ENCODE peak calls at places on chromosome 13, in five cellular contexts. O is A549, L is endothelial cell, Q is neural crest cell, R is tibial nerve. G is an unnamed sample.

GRCh38 chr13:76903544-76904162 is 17.4 kb upstream of the KCTD12 start:
- DNase-seq in Q (peak), L (peak), O (peak), R (peak), G (peak)

GRCh38 chr13:97459215-97459772 is 25.3 kb downstream of the RAP2A start:
- DNase-seq in O (no peak), Q (no peak), L (no peak), R (no peak), G (no peak)

GRCh38 chr13:43751624-43752023 is 35.1 kb downstream of the ENOX1 start:
- DNase-seq in L (no peak), O (no peak), Q (no peak), R (no peak), G (no peak)

GRCh38 chr13:33229446-33230177 is 55.9 kb downstream of the STARD13 start:
- DNase-seq in O (no peak), Q (peak), R (peak), L (no peak), G (no peak)

GRCh38 chr13:94825507-94825906 is 113.2 kb upstream of the SOX21 start:
- DNase-seq in O (no peak), R (peak), L (no peak), Q (peak), G (peak)

GRCh38 chr13:66578305-66578704 is 651.8 kb downstream of the PCDH9 start:
- DNase-seq in R (no peak), L (no peak), Q (no peak), O (no peak), G (no peak)

GRCh38 chr13:98026457-98026857 is 73.0 kb downstream of the IPO5 start:
- DNase-seq in R (no peak), O (peak), Q (peak), L (no peak), G (no peak)

GRCh38 chr13:28100149-28101121 is at the start of gene FLT3:
- DNase-seq in L (peak), O (peak), R (no peak), Q (peak), G (peak)

GRCh38 chr13:28401303-28402056 is 93.4 kb downstream of the FLT1 start:
- DNase-seq in Q (no peak), O (no peak), L (no peak), R (no peak), G (no peak)

GRCh38 chr13:50892162-50892944 is 17.2 kb upstream of the RNASEH2B start:
- DNase-seq in L (no peak), Q (no peak), O (no peak), R (no peak), G (no peak)

GRCh38 chr13:45335397-45336024 is 5.5 kb downstream of the TPT1 start:
- DNase-seq in O (no peak), R (no peak), L (no peak), Q (no peak), G (no peak)

GRCh38 chr13:106917024-106917491 is 349.1 kb upstream of the ARGLU1 start:
- DNase-seq in R (no peak), Q (no peak), O (no peak), L (peak), G (no peak)

GRCh38 chr13:113638806-113639205 is 19.2 kb downstream of the ATP4B start:
- DNase-seq in O (no peak), R (no peak), Q (no peak), L (no peak), G (no peak)

GRCh38 chr13:112066624-112067004 is 335 bp upstream of the SOX1 start:
- DNase-seq in L (peak), Q (peak), O (no peak), R (no peak), G (no peak)

GRCh38 chr13:47066261-47066660 is 169.4 kb upstream of the HTR2A start:
- DNase-seq in R (no peak), O (no peak), Q (no peak), L (no peak), G (no peak)

GRCh38 chr13:31947105-31947504 is 84.5 kb upstream of the FRY start:
- DNase-seq in L (no peak), O (no peak), Q (no peak), R (no peak), G (no peak)

GRCh38 chr13:36438594-36439483 is 6.5 kb downstream of the CCNA1 start:
- DNase-seq in O (no peak), R (no peak), L (no peak), Q (no peak), G (no peak)

GRCh38 chr13:109036091-109036490 is 406.7 kb downstream of the MYO16 start:
- DNase-seq in L (no peak), R (peak), O (no peak), Q (no peak), G (no peak)

GRCh38 chr13:113275387-113275786 is 21.7 kb upstream of the LAMP1 start:
- DNase-seq in L (peak), R (no peak), O (peak), Q (peak), G (no peak)

GRCh38 chr13:113009743-113010509 is 40.9 kb downstream of the MCF2L start:
- DNase-seq in L (no peak), R (no peak), Q (no peak), O (no peak), G (no peak)

GRCh38 chr13:45737571-45738002 is 35.5 kb downstream of the CBY2 start:
- DNase-seq in Q (no peak), O (peak), L (no peak), R (no peak), G (no peak)

GRCh38 chr13:31927219-31927653 is 104.3 kb upstream of the FRY start:
- DNase-seq in L (no peak), Q (no peak), R (no peak), O (no peak), G (no peak)

GRCh38 chr13:97851269-97851668 is 102.2 kb upstream of the IPO5 start:
- DNase-seq in L (no peak), Q (no peak), O (peak), R (no peak), G (no peak)

GRCh38 chr13:110233181-110233641 is 73.7 kb downstream of the COL4A1 start:
- DNase-seq in O (no peak), R (peak), L (no peak), Q (no peak), G (no peak)

GRCh38 chr13:40503966-40504591 is 162.4 kb downstream of the FOXO1 start:
- DNase-seq in R (no peak), Q (no peak), O (peak), L (no peak), G (no peak)

GRCh38 chr13:95724252-95724651 is 47.3 kb downstream of the DNAJC3 start:
- DNase-seq in O (no peak), Q (no peak), L (no peak), R (no peak), G (no peak)

GRCh38 chr13:34971473-34971872 is 29.4 kb downstream of the NBEA start:
- DNase-seq in O (no peak), L (no peak), R (no peak), Q (no peak), G (no peak)

GRCh38 chr13:98315466-98315865 is 138.4 kb upstream of the RNF113B start:
- DNase-seq in O (no peak), Q (no peak), L (peak), R (no peak), G (no peak)

GRCh38 chr13:111532111-111532510 is 211.7 kb downstream of the TEX29 start:
- DNase-seq in R (no peak), L (no peak), O (no peak), Q (no peak), G (no peak)

GRCh38 chr13:66586489-66586888 is 643.6 kb downstream of the PCDH9 start:
- DNase-seq in L (no peak), O (no peak), Q (no peak), R (no peak), G (no peak)

GRCh38 chr13:33610471-33611015 is 207.4 kb upstream of the RFC3 start:
- DNase-seq in R (no peak), O (peak), Q (peak), L (no peak), G (no peak)

GRCh38 chr13:114121496-114122466 is 10.6 kb downstream of the RASA3 start:
- DNase-seq in O (no peak), Q (peak), L (no peak), R (no peak), G (no peak)

GRCh38 chr13:40318366-40318765 is 348.1 kb downstream of the FOXO1 start:
- DNase-seq in O (no peak), R (no peak), L (no peak), Q (no peak), G (peak)

GRCh38 chr13:111411186-111411858 is 90.9 kb downstream of the TEX29 start:
- DNase-seq in L (no peak), R (no peak), Q (no peak), O (no peak), G (no peak)

GRCh38 chr13:23516706-23517105 is 53.5 kb upstream of the TNFRSF19 start:
- DNase-seq in Q (no peak), R (no peak), L (no peak), O (no peak), G (no peak)

GRCh38 chr13:23514076-23514475 is 56.1 kb upstream of the TNFRSF19 start:
- DNase-seq in O (no peak), L (no peak), R (no peak), Q (no peak), G (no peak)

GRCh38 chr13:23515116-23515515 is 55.1 kb upstream of the TNFRSF19 start:
- DNase-seq in R (no peak), Q (no peak), L (no peak), O (no peak), G (no peak)

GRCh38 chr13:23518231-23518630 is 52.0 kb upstream of the TNFRSF19 start:
- DNase-seq in R (no peak), L (no peak), O (no peak), Q (no peak), G (no peak)

GRCh38 chr13:23516190-23516589 is 54.0 kb upstream of the TNFRSF19 start:
- DNase-seq in L (no peak), Q (no peak), O (no peak), R (no peak), G (no peak)
- TF ChIP-seq CTCF in L (no peak), Q (no peak), O (no peak), R (no peak), G (no peak)

GRCh38 chr13:29830000-29830399 is 20.4 kb downstream of the UBL3 start:
- DNase-seq in R (no peak), Q (no peak), O (no peak), L (no peak), G (no peak)
- TF ChIP-seq CTCF in R (no peak), Q (no peak), O (no peak), L (no peak), G (no peak)

DNA sequence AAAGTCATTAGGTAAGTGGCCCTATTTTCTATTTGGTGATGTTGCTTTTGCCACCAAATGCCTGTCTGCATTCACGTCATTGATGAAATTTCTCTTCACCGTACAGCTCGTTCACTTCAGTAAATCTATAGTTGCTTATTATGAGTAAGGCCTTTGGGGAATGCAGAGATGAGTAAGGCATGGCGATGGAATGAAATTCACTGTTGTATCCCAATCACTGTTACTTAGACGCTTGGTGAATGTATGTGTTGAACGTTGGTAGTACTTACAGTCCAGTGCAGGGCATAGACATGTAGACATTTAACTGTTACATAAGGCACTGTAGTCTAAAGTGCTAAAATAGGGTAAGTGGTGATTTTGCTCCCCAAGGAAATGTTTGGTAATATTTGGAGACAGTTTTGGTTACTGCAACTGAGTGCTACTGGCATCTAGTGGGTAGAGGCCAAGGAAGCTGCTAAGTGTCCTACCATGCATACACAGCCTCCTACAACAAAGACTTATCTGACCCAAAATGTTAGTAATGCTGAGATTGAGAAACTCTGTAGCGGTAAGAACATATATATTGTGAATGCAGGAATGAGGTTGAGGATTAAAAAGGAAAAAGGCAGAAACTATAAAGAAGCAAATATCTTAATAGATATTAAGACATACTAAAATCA is 5.8 kb downstream of the AKAP11 start:
- DNase-seq in L (no peak), O (no peak), Q (no peak), R (no peak), G (no peak)
- TF ChIP-seq CTCF in L (no peak), O (no peak), Q (no peak), R (no peak), G (no peak)

DNA sequence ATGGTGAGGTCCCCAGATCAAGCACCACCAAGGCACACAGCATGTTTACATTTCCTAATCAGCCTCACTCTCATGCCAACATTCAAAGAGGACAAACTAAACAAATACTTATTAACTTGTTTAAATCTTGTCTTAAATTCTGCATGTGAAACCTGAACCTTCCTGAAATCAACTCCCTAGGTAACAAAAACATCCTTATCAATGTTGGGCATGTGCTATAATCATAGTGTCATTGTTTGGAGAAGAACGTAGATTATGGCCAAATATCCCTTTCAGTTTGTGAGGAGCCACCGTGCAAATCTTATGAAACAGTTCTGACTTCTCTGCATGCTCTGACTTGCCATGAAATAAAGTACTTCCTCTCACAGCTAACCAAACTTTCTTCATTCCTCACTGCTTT is 123.8 kb downstream of the NDFIP2 start:
- DNase-seq in R (no peak), O (no peak), L (no peak), Q (no peak), G (no peak)
- TF ChIP-seq CTCF in R (no peak), O (no peak), L (no peak), Q (no peak), G (no peak)

DNA sequence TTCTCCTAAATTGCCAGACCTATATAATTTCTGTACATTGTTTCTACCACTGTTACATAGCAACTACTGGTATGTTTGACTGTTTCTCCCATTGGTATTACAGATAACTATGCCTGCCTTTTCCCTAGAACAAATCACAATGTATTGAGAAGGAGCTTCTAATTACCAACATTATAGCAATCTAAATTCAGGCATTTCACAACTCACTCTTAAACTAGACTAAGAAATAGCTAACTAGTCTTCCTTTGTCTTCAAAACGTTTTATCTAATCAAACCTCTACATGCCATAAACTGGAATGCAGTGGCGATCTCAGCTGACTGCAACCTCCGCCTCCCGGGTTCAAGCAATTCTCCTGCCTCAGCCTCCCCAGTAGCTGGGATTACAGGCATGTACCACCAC is 18.2 kb downstream of the RBM26 start:
- DNase-seq in O (no peak), R (no peak), Q (no peak), L (no peak), G (no peak)
- TF ChIP-seq CTCF in O (no peak), R (no peak), Q (no peak), L (no peak), G (no peak)

GRCh38 chr13:87999141-87999765 is 328.1 kb downstream of the SLITRK5 start:
- DNase-seq in R (no peak), Q (no peak), L (no peak), O (no peak), G (no peak)

GRCh38 chr13:87999791-88000190 is 328.6 kb downstream of the SLITRK5 start:
- DNase-seq in L (no peak), O (no peak), Q (no peak), R (no peak), G (no peak)

GRCh38 chr13:88000239-88000638 is 329.1 kb downstream of the SLITRK5 start:
- DNase-seq in Q (no peak), O (no peak), L (no peak), R (no peak), G (no peak)

GRCh38 chr13:88000787-88001186 is 329.6 kb downstream of the SLITRK5 start:
- DNase-seq in Q (no peak), L (no peak), R (no peak), O (no peak), G (no peak)

GRCh38 chr13:88005188-88005587 is 334.0 kb downstream of the SLITRK5 start:
- DNase-seq in R (no peak), O (no peak), Q (no peak), L (no peak), G (no peak)
- TF ChIP-seq CTCF in R (no peak), O (no peak), Q (no peak), L (no peak), G (no peak)

GRCh38 chr13:85798999-85799646 is at the start of gene SLITRK6:
- DNase-seq in L (peak), O (peak), Q (no peak), R (no peak), G (no peak)
- TF ChIP-seq CTCF in L (no peak), O (peak), Q (no peak), R (no peak), G (no peak)

DNA sequence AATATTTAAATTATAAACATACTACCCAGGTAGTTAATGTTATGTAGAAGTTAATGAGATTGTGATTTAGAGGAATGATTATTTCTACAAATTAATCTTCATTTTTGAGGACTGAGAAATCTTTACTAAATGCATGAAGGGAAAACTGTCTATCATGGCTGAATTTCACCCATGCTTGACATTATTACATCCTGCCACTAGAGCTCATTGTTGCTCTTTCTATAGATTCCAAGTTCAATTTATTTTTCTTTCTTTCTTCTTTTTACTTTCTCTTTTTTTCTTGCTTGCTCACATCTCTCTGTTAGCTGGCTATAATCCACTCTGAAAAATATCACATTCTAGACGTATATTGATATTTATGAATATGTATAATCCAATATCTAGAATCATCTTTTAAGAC is 505.0 kb upstream of the KLHL1 start:
- DNase-seq in R (no peak), O (no peak), L (no peak), Q (no peak), G (no peak)
- TF ChIP-seq CTCF in R (no peak), O (no peak), L (peak), Q (peak), G (peak)

DNA sequence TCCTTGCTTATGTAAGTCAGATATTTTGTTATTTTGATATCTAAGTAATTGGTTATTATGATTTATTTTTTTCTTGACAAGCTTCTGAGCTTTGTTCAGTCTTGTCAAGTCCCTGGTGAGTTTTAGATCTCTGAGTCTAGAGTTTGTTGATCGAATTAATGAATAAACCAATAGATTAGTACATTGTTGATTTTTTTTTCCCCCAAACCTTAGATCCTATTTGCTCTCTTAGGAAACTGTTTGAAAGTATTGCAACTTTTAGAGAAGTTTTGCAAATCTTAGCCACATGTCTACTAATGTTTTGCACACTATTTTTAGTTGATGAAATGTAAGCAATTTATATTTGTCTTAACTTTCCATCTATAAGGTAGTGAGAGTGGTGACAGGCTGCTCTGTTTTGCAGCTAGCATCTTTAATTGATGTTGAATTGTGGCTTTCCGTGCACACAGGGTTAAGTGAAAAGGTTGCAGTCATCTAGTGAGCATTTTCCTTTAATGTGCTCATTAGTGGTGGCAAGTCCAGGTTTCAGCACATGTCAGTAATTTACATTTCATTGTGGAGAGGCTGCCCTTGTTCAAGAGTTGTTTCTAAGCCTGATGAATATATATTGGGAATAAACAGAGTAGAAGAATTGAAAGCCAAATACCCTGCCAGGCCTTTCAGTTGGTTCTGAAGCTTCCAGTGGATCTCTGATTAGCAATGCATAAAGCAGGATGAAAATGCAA is 86.3 kb downstream of the PCCA start:
- DNase-seq in R (no peak), O (no peak), Q (no peak), L (no peak), G (no peak)
- TF ChIP-seq CTCF in R (no peak), O (no peak), Q (no peak), L (no peak), G (no peak)

GRCh38 chr13:90039516-90039915 is 1308.0 kb upstream of the MIR17HG start:
- DNase-seq in Q (no peak), R (no peak), O (no peak), L (no peak), G (no peak)
- TF ChIP-seq CTCF in Q (no peak), R (no peak), O (no peak), L (no peak), G (no peak)

G was measured in mesothelial cell of epicardium.